ENCODE peak calls at places on chromosome 22, in seven cellular contexts. O is H1, Z is AG04449, M is GM10248, T is psoas muscle, V is cardiac muscle cell, G is GM12865. S is an unnamed sample.

GRCh38 chr22:44663256-44663999 is 38.6 kb upstream of the PRR5 start:
- DNase-seq in G (no peak), M (no peak), T (no peak), Z (no peak), V (no peak), O (no peak), S (no peak)

GRCh38 chr22:26894766-26895485 is 237.5 kb downstream of the MIAT start:
- DNase-seq in V (no peak), T (no peak), G (no peak), M (no peak), O (no peak), Z (peak; percentile 80), S (no peak)

GRCh38 chr22:39176673-39177455 is 24.4 kb upstream of the CBX7 start:
- DNase-seq in O (no peak), G (no peak), M (no peak), T (no peak), Z (no peak), V (no peak), S (no peak)

GRCh38 chr22:48347311-48347710 is 1480.4 kb downstream of the BRD1 start:
- DNase-seq in Z (no peak), O (no peak), V (no peak), M (no peak), T (peak; percentile 19), G (no peak), S (no peak)

GRCh38 chr22:37970864-37971263 is 13.5 kb downstream of the SOX10 start:
- DNase-seq in M (no peak), V (no peak), G (no peak), T (no peak), Z (no peak), O (no peak), S (no peak)

GRCh38 chr22:41057076-41057475 is 35.3 kb upstream of the EP300 start:
- DNase-seq in M (no peak), T (no peak), O (no peak), Z (no peak), G (no peak), V (no peak), S (no peak)

GRCh38 chr22:31577711-31578110 is 81.4 kb downstream of the SFI1 start:
- DNase-seq in T (no peak), M (no peak), O (no peak), G (no peak), V (no peak), Z (no peak), S (no peak)

GRCh38 chr22:48045369-48045768 is 1282.9 kb downstream of the TBC1D22A start:
- DNase-seq in T (no peak), Z (no peak), O (no peak), M (peak; percentile 57), G (peak; percentile 85), V (no peak), S (peak; percentile 49)

GRCh38 chr22:37634505-37635002 is 4.9 kb upstream of the SH3BP1 start:
- DNase-seq in O (no peak), Z (no peak), M (no peak), T (no peak), G (peak; percentile 59), V (no peak), S (no peak)

GRCh38 chr22:40533712-40534378 is 102.7 kb downstream of the MRTFA start:
- DNase-seq in Z (no peak), G (peak; percentile 89), T (no peak), O (no peak), V (peak; percentile 42), M (peak; percentile 70), S (peak; percentile 82)

GRCh38 chr22:47433627-47434026 is 671.2 kb downstream of the TBC1D22A start:
- DNase-seq in G (no peak), Z (no peak), V (no peak), T (no peak), O (no peak), M (no peak), S (no peak)

GRCh38 chr22:30221121-30221992 is 25.2 kb downstream of the LIF start:
- DNase-seq in Z (no peak), G (peak; percentile 67), O (no peak), M (peak; percentile 58), V (no peak), T (no peak), S (peak; percentile 53)

GRCh38 chr22:44567846-44568493 is 69.9 kb upstream of the RTL6 start:
- DNase-seq in V (peak; percentile 51), T (peak; percentile 55), G (peak; percentile 61), M (no peak), O (no peak), Z (no peak), S (no peak)

GRCh38 chr22:40044870-40045834 is 50.4 kb downstream of the FAM83F start:
- DNase-seq in G (peak; percentile 82), T (peak; percentile 81), M (peak; percentile 80), Z (no peak), V (peak; percentile 79), O (no peak), S (peak; percentile 85)

DNA sequence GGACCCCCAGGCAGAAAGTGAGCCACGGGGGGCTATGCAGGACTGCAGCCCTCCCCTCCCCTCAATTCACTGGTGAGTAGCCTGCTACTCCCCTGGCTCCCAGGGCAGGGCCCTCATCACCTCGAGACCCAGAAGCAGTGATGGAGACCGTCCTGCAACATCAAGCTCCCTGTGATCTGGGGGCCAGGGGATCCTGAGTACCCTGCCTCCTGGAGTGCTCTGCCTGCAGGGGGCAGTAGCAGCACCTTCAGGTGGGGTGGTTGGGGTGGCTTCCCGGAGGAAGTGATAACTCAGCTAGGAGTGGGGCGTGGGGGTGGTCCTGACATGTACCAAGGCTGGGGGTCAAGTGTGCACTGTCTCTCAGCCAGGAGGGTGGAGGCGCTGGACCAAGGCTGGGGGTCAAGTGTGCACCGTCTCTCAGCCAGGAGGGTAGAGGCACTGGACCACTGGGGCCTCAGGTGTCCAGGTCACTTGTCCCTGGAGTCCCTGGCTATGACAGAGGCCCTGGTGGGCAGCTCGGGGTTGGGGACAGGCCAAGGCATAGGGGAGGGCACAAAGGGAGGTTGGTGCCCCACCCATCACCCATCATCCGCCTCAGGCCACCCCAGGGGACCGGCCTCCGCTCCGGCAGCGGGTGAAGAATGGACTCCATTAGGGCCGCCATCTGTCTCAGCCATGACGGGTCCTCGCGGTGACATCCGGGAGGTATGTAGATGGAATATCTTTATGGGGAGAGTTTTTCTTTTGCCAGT is 9.4 kb downstream of the RTN4R start:
- DNase-seq in V (no peak), Z (no peak), O (no peak), M (peak; percentile 62), T (no peak), G (peak; percentile 31), S (no peak)
- TF ChIP-seq CTCF in V (peak; percentile 42), Z (peak; percentile 20), O (peak; percentile 43), M (peak; percentile 40), T (peak; percentile 4), G (peak; percentile 56), S (peak; percentile 71)

GRCh38 chr22:43205261-43205691 is 18.3 kb upstream of the TTLL12 start:
- DNase-seq in V (no peak), O (no peak), G (no peak), M (no peak), Z (no peak), T (no peak), S (no peak)

GRCh38 chr22:43207849-43208702 is 21.1 kb upstream of the TTLL12 start:
- DNase-seq in O (no peak), Z (no peak), V (no peak), M (no peak), T (peak; percentile 40), G (no peak), S (no peak)

GRCh38 chr22:43205748-43206514 is 19.0 kb upstream of the TTLL12 start:
- DNase-seq in G (no peak), T (no peak), Z (no peak), V (no peak), M (no peak), O (no peak), S (no peak)

GRCh38 chr22:43207386-43207785 is 20.5 kb upstream of the TTLL12 start:
- DNase-seq in Z (no peak), M (no peak), G (no peak), V (no peak), O (no peak), T (peak; percentile 50), S (no peak)

DNA sequence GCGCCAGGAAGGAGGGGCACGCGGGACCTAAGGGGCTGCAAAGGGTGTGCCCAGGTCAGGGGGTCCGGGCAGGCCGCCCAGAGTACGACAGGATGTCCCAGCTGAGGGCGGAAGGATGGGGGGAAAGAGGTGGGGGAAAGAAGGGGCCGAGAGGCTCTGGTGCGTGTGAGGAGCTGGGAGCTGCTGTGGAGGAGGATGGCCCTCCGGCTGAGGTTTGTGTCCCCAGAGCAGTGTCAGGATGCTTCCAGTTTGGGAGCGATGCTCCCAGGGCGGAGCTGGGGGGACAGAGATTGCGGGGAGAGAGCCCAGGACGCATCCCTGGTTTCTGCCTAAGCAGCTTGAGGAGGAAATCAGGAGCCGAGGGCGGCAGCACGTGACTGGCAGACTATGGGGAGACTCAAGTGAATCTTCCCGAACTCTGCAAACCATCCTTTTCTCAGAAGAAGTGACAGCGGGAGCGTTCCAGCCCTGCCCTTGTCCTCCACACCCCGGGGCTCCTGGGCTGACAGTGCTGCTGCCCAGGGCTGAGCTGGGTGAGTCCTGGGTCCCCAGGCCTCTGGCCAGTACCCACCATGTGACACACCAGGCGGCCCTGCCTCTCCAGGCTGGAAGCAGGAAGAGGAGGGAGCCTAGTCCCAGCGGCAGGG is 19.7 kb upstream of the TTLL12 start:
- DNase-seq in G (no peak), V (no peak), M (no peak), T (no peak), Z (no peak), O (no peak), S (no peak)
- TF ChIP-seq CTCF in G (no peak), V (no peak), M (no peak), T (no peak), Z (no peak), O (no peak), S (no peak)

GRCh38 chr22:50059881-50060262 is 1.8 kb upstream of the TTLL8 start:
- DNase-seq in Z (no peak), T (no peak), G (no peak), V (no peak), M (no peak), O (no peak), S (no peak)

GRCh38 chr22:50057868-50058311 is at the start of gene TTLL8:
- DNase-seq in G (no peak), M (no peak), T (no peak), Z (no peak), V (no peak), O (no peak), S (no peak)

GRCh38 chr22:50060441-50061140 is 2.5 kb upstream of the TTLL8 start:
- DNase-seq in T (no peak), G (no peak), O (no peak), V (no peak), Z (no peak), M (no peak), S (no peak)

GRCh38 chr22:50058338-50059184 is 463 bp upstream of the TTLL8 start:
- DNase-seq in V (no peak), G (no peak), T (no peak), Z (no peak), O (no peak), M (no peak), S (no peak)

GRCh38 chr22:50059185-50059880 is 1.2 kb upstream of the TTLL8 start:
- DNase-seq in V (peak; percentile 72), O (peak; percentile 27), Z (no peak), M (no peak), T (no peak), G (no peak), S (no peak)
- TF ChIP-seq CTCF in V (peak; percentile 24), O (peak; percentile 44), Z (no peak), M (no peak), T (no peak), G (no peak), S (no peak)

GRCh38 chr22:35684270-35684700 is 33.4 kb upstream of the APOL5 start:
- DNase-seq in M (no peak), V (peak; percentile 34), O (no peak), G (peak; percentile 24), Z (no peak), T (no peak), S (no peak)
- TF ChIP-seq CTCF in M (no peak), V (peak; percentile 67), O (peak; percentile 57), G (peak; percentile 8), Z (no peak), T (peak; percentile 31), S (peak; percentile 25)